ENCODE peak calls at places on chromosomes 4 and X, in six cellular contexts. One of them, this sample, is unnamed.

GRCh38 chrX:41333744-41333993 is 293 bp upstream of the DDX3X start:
- DNase-seq in HCT116: peak
- DNase-seq in GM12878: peak
- DNase-seq in H1: no peak
- DNase-seq in SK-N-SH: no peak
- DNase-seq in HepG2: peak
- DNase-seq in this sample: peak

GRCh38 chrX:17987783-17988182 is 126.7 kb upstream of the RAI2 start:
- DNase-seq in H1: no peak
- DNase-seq in SK-N-SH: no peak
- DNase-seq in HCT116: no peak
- DNase-seq in HepG2: no peak
- DNase-seq in GM12878: no peak
- DNase-seq in this sample: no peak

GRCh38 chr4:2256781-2257191 is 5.1 kb downstream of the MXD4 start:
- DNase-seq in HCT116: no peak
- DNase-seq in SK-N-SH: peak
- DNase-seq in HepG2: no peak
- DNase-seq in H1: no peak
- DNase-seq in GM12878: no peak
- DNase-seq in this sample: no peak

GRCh38 chr4:1246111-1246881 is 2.6 kb downstream of the CTBP1 start:
- DNase-seq in HepG2: no peak
- DNase-seq in H1: no peak
- DNase-seq in SK-N-SH: peak
- DNase-seq in HCT116: no peak
- DNase-seq in GM12878: no peak
- DNase-seq in this sample: peak

GRCh38 chr4:78247541-78248285 is 190.6 kb downstream of the FRAS1 start:
- DNase-seq in SK-N-SH: no peak
- DNase-seq in GM12878: no peak
- DNase-seq in H1: no peak
- DNase-seq in HCT116: no peak
- DNase-seq in HepG2: no peak
- DNase-seq in this sample: no peak

GRCh38 chr4:106021737-106022410 is 126.6 kb downstream of the NPNT start:
- DNase-seq in H1: no peak
- DNase-seq in HCT116: no peak
- DNase-seq in SK-N-SH: no peak
- DNase-seq in GM12878: no peak
- DNase-seq in HepG2: no peak
- DNase-seq in this sample: no peak

GRCh38 chr4:123555500-123556273 is 159.1 kb downstream of the SPRY1 start:
- DNase-seq in SK-N-SH: no peak
- DNase-seq in H1: no peak
- DNase-seq in HCT116: no peak
- DNase-seq in HepG2: peak
- DNase-seq in GM12878: no peak
- DNase-seq in this sample: peak

GRCh38 chrX:151825927-151826471 is 86.7 kb upstream of the MAGEA4 start:
- DNase-seq in GM12878: no peak
- DNase-seq in HCT116: no peak
- DNase-seq in HepG2: no peak
- DNase-seq in SK-N-SH: no peak
- DNase-seq in H1: no peak
- DNase-seq in this sample: peak

GRCh38 chrX:129600981-129601424 is 53.8 kb downstream of the APLN start:
- DNase-seq in HCT116: no peak
- DNase-seq in H1: no peak
- DNase-seq in GM12878: no peak
- DNase-seq in SK-N-SH: peak
- DNase-seq in HepG2: peak
- DNase-seq in this sample: no peak

GRCh38 chr4:103100691-103101090 is 1.1 kb upstream of the BDH2 start:
- DNase-seq in H1: no peak
- DNase-seq in GM12878: no peak
- DNase-seq in HepG2: no peak
- DNase-seq in SK-N-SH: no peak
- DNase-seq in HCT116: no peak
- DNase-seq in this sample: no peak

GRCh38 chrX:41827886-41828285 is 95.5 kb downstream of the CASK start:
- DNase-seq in GM12878: no peak
- DNase-seq in SK-N-SH: no peak
- DNase-seq in H1: no peak
- DNase-seq in HepG2: no peak
- DNase-seq in HCT116: no peak
- DNase-seq in this sample: no peak

GRCh38 chr4:43048570-43048969 is 156.1 kb downstream of the GRXCR1 start:
- DNase-seq in H1: no peak
- DNase-seq in HCT116: no peak
- DNase-seq in HepG2: no peak
- DNase-seq in GM12878: no peak
- DNase-seq in SK-N-SH: no peak
- DNase-seq in this sample: no peak
- TF ChIP-seq JUND in H1: no peak
- TF ChIP-seq JUND in HCT116: no peak
- TF ChIP-seq JUND in HepG2: no peak
- TF ChIP-seq JUND in GM12878: no peak
- TF ChIP-seq JUND in SK-N-SH: no peak
- TF ChIP-seq JUND in this sample: no peak

GRCh38 chrX:79325263-79325958 is 41.7 kb downstream of the ITM2A start:
- DNase-seq in GM12878: no peak
- DNase-seq in HCT116: no peak
- DNase-seq in SK-N-SH: no peak
- DNase-seq in H1: no peak
- DNase-seq in HepG2: no peak
- DNase-seq in this sample: no peak
- TF ChIP-seq JUND in GM12878: no peak
- TF ChIP-seq JUND in HCT116: no peak
- TF ChIP-seq JUND in SK-N-SH: no peak
- TF ChIP-seq JUND in H1: no peak
- TF ChIP-seq JUND in HepG2: no peak
- TF ChIP-seq JUND in this sample: no peak

DNA sequence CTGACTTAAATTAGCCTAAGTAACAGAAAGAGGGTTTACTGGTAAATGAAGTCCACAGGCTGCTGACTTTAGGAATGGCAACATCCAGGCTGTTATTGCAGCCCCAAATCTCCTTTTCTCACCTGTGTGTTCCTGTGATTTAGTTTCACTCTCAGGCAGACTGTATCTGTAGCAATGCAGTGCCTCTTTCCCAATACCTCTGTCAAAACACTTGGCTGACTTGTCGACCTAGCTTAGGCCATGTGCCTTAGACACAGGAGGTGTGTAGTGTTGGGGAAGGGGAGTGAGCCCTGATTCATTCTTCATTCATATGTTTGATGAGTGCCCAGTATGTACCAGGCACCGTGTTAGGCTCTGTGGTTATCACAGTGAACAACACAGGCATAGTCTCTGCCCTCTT is 46.9 kb downstream of the JADE3 start:
- DNase-seq in HepG2: no peak
- DNase-seq in SK-N-SH: no peak
- DNase-seq in H1: no peak
- DNase-seq in HCT116: no peak
- DNase-seq in GM12878: no peak
- DNase-seq in this sample: no peak
- TF ChIP-seq JUND in HepG2: no peak
- TF ChIP-seq JUND in SK-N-SH: no peak
- TF ChIP-seq JUND in H1: no peak
- TF ChIP-seq JUND in HCT116: no peak
- TF ChIP-seq JUND in GM12878: no peak
- TF ChIP-seq JUND in this sample: no peak

GRCh38 chrX:47723083-47723482 is 64.1 kb upstream of the UXT start:
- DNase-seq in GM12878: no peak
- DNase-seq in H1: no peak
- DNase-seq in SK-N-SH: no peak
- DNase-seq in HCT116: no peak
- DNase-seq in HepG2: no peak
- DNase-seq in this sample: no peak
- TF ChIP-seq JUND in GM12878: no peak
- TF ChIP-seq JUND in H1: no peak
- TF ChIP-seq JUND in SK-N-SH: no peak
- TF ChIP-seq JUND in HCT116: no peak
- TF ChIP-seq JUND in HepG2: no peak
- TF ChIP-seq JUND in this sample: no peak

GRCh38 chr4:130542953-130543352 is 1447.0 kb downstream of the C4orf33 start:
- DNase-seq in SK-N-SH: no peak
- DNase-seq in H1: no peak
- DNase-seq in HepG2: no peak
- DNase-seq in HCT116: no peak
- DNase-seq in GM12878: no peak
- DNase-seq in this sample: no peak

GRCh38 chr4:130545596-130545995 is 1449.6 kb downstream of the C4orf33 start:
- DNase-seq in GM12878: no peak
- DNase-seq in H1: no peak
- DNase-seq in SK-N-SH: no peak
- DNase-seq in HepG2: no peak
- DNase-seq in HCT116: no peak
- DNase-seq in this sample: no peak

GRCh38 chr4:130545171-130545570 is 1449.2 kb downstream of the C4orf33 start:
- DNase-seq in SK-N-SH: no peak
- DNase-seq in GM12878: no peak
- DNase-seq in H1: no peak
- DNase-seq in HepG2: no peak
- DNase-seq in HCT116: no peak
- DNase-seq in this sample: no peak
- TF ChIP-seq JUND in SK-N-SH: no peak
- TF ChIP-seq JUND in GM12878: no peak
- TF ChIP-seq JUND in H1: no peak
- TF ChIP-seq JUND in HepG2: no peak
- TF ChIP-seq JUND in HCT116: no peak
- TF ChIP-seq JUND in this sample: no peak

GRCh38 chr4:115187136-115187535 is 73.7 kb upstream of the NDST4 start:
- DNase-seq in HCT116: no peak
- DNase-seq in H1: no peak
- DNase-seq in GM12878: no peak
- DNase-seq in HepG2: no peak
- DNase-seq in SK-N-SH: no peak
- DNase-seq in this sample: no peak
- TF ChIP-seq JUND in HCT116: no peak
- TF ChIP-seq JUND in H1: no peak
- TF ChIP-seq JUND in GM12878: no peak
- TF ChIP-seq JUND in HepG2: no peak
- TF ChIP-seq JUND in SK-N-SH: no peak
- TF ChIP-seq JUND in this sample: no peak

GRCh38 chr4:107757860-107758476 is 37.9 kb upstream of the PAPSS1 start:
- DNase-seq in HepG2: peak
- DNase-seq in HCT116: no peak
- DNase-seq in GM12878: no peak
- DNase-seq in H1: no peak
- DNase-seq in SK-N-SH: peak
- DNase-seq in this sample: peak
- TF ChIP-seq JUND in HepG2: no peak
- TF ChIP-seq JUND in HCT116: no peak
- TF ChIP-seq JUND in GM12878: no peak
- TF ChIP-seq JUND in H1: no peak
- TF ChIP-seq JUND in SK-N-SH: no peak
- TF ChIP-seq JUND in this sample: no peak

This sample was measured in T47D.